ENCODE peak calls at places on chromosomes 5 and 9, in five cellular contexts. One of them, this sample, is unnamed.

GRCh38 chr5:75567710-75568109 is 43.5 kb upstream of the ANKDD1B start:
- DNase-seq in stomach: no peak
- DNase-seq in fibroblast of the aortic adventitia: peak
- DNase-seq in SK-N-SH: no peak
- DNase-seq in GM23338: no peak
- DNase-seq in this sample: no peak

GRCh38 chr5:95283761-95284511 is 958 bp downstream of the MCTP1 start:
- DNase-seq in stomach: peak
- DNase-seq in fibroblast of the aortic adventitia: no peak
- DNase-seq in SK-N-SH: peak
- DNase-seq in GM23338: peak
- DNase-seq in this sample: no peak

GRCh38 chr5:98416541-98416940 is 356.9 kb upstream of the RGMB start:
- DNase-seq in stomach: no peak
- DNase-seq in fibroblast of the aortic adventitia: peak
- DNase-seq in SK-N-SH: no peak
- DNase-seq in GM23338: no peak
- DNase-seq in this sample: no peak

GRCh38 chr5:32147236-32147635 is 26.9 kb downstream of the GOLPH3 start:
- DNase-seq in stomach: no peak
- DNase-seq in fibroblast of the aortic adventitia: peak
- DNase-seq in SK-N-SH: no peak
- DNase-seq in GM23338: no peak
- DNase-seq in this sample: no peak

GRCh38 chr9:124255222-124255621 is 2.5 kb upstream of the NEK6 start:
- DNase-seq in stomach: no peak
- DNase-seq in fibroblast of the aortic adventitia: no peak
- DNase-seq in SK-N-SH: no peak
- DNase-seq in GM23338: no peak
- DNase-seq in this sample: no peak

GRCh38 chr5:168583742-168584482 is 4.7 kb upstream of the PANK3 start:
- DNase-seq in stomach: no peak
- DNase-seq in fibroblast of the aortic adventitia: no peak
- DNase-seq in SK-N-SH: no peak
- DNase-seq in GM23338: no peak
- DNase-seq in this sample: no peak

GRCh38 chr5:124446125-124446524 is 300.3 kb downstream of the ZNF608 start:
- DNase-seq in stomach: no peak
- DNase-seq in fibroblast of the aortic adventitia: no peak
- DNase-seq in SK-N-SH: no peak
- DNase-seq in GM23338: no peak
- DNase-seq in this sample: no peak

GRCh38 chr5:109998717-109999116 is 309.0 kb downstream of the MAN2A1 start:
- DNase-seq in stomach: no peak
- DNase-seq in fibroblast of the aortic adventitia: no peak
- DNase-seq in SK-N-SH: no peak
- DNase-seq in GM23338: no peak
- DNase-seq in this sample: no peak

GRCh38 chr9:110048976-110049698 is 158.8 kb downstream of the C9orf152 start:
- DNase-seq in stomach: no peak
- DNase-seq in fibroblast of the aortic adventitia: peak
- DNase-seq in SK-N-SH: peak
- DNase-seq in GM23338: peak
- DNase-seq in this sample: no peak

GRCh38 chr5:179878222-179879002 is 19.8 kb upstream of the MRNIP start:
- DNase-seq in stomach: no peak
- DNase-seq in fibroblast of the aortic adventitia: no peak
- DNase-seq in SK-N-SH: no peak
- DNase-seq in GM23338: no peak
- DNase-seq in this sample: no peak

GRCh38 chr9:33429256-33430080 is 17.9 kb downstream of the AQP3 start:
- DNase-seq in stomach: no peak
- DNase-seq in fibroblast of the aortic adventitia: peak
- DNase-seq in SK-N-SH: no peak
- DNase-seq in GM23338: no peak
- DNase-seq in this sample: no peak

GRCh38 chr5:168656633-168657032 is 77.5 kb upstream of the PANK3 start:
- DNase-seq in stomach: no peak
- DNase-seq in fibroblast of the aortic adventitia: peak
- DNase-seq in SK-N-SH: no peak
- DNase-seq in GM23338: no peak
- DNase-seq in this sample: no peak

GRCh38 chr5:175282611-175283225 is 161.3 kb downstream of the DRD1 start:
- DNase-seq in stomach: no peak
- DNase-seq in fibroblast of the aortic adventitia: peak
- DNase-seq in SK-N-SH: no peak
- DNase-seq in GM23338: no peak
- DNase-seq in this sample: no peak

GRCh38 chr5:67640011-67640410 is 443.4 kb upstream of the CD180 start:
- DNase-seq in stomach: no peak
- DNase-seq in fibroblast of the aortic adventitia: no peak
- DNase-seq in SK-N-SH: no peak
- DNase-seq in GM23338: no peak
- DNase-seq in this sample: no peak

GRCh38 chr9:134728801-134729495 is 87.3 kb downstream of the COL5A1 start:
- DNase-seq in stomach: no peak
- DNase-seq in fibroblast of the aortic adventitia: no peak
- DNase-seq in SK-N-SH: no peak
- DNase-seq in GM23338: no peak
- DNase-seq in this sample: no peak

GRCh38 chr9:91354846-91355245 is 6.9 kb downstream of the AUH start:
- DNase-seq in stomach: no peak
- DNase-seq in fibroblast of the aortic adventitia: no peak
- DNase-seq in SK-N-SH: no peak
- DNase-seq in GM23338: no peak
- DNase-seq in this sample: no peak

GRCh38 chr5:170451764-170452365 is 52.0 kb upstream of the KCNIP1 start:
- DNase-seq in stomach: no peak
- DNase-seq in fibroblast of the aortic adventitia: peak
- DNase-seq in SK-N-SH: no peak
- DNase-seq in GM23338: no peak
- DNase-seq in this sample: peak

GRCh38 chr9:126028746-126029145 is 281.6 kb downstream of the PBX3 start:
- DNase-seq in stomach: no peak
- DNase-seq in fibroblast of the aortic adventitia: no peak
- DNase-seq in SK-N-SH: no peak
- DNase-seq in GM23338: no peak
- DNase-seq in this sample: no peak
- TF ChIP-seq CTCF in stomach: no peak
- TF ChIP-seq CTCF in fibroblast of the aortic adventitia: no peak
- TF ChIP-seq CTCF in SK-N-SH: no peak
- TF ChIP-seq CTCF in GM23338: no peak
- TF ChIP-seq CTCF in this sample: no peak

GRCh38 chr5:2685651-2686050 is 65.8 kb downstream of the IRX2 start:
- DNase-seq in stomach: no peak
- DNase-seq in fibroblast of the aortic adventitia: peak
- DNase-seq in SK-N-SH: no peak
- DNase-seq in GM23338: no peak
- DNase-seq in this sample: no peak

GRCh38 chr5:2681476-2681875 is 70.0 kb downstream of the IRX2 start:
- DNase-seq in stomach: no peak
- DNase-seq in fibroblast of the aortic adventitia: no peak
- DNase-seq in SK-N-SH: no peak
- DNase-seq in GM23338: no peak
- DNase-seq in this sample: no peak

GRCh38 chr5:2686296-2686695 is 65.2 kb downstream of the IRX2 start:
- DNase-seq in stomach: no peak
- DNase-seq in fibroblast of the aortic adventitia: no peak
- DNase-seq in SK-N-SH: no peak
- DNase-seq in GM23338: no peak
- DNase-seq in this sample: peak

GRCh38 chr5:2684606-2685005 is 66.9 kb downstream of the IRX2 start:
- DNase-seq in stomach: no peak
- DNase-seq in fibroblast of the aortic adventitia: no peak
- DNase-seq in SK-N-SH: no peak
- DNase-seq in GM23338: no peak
- DNase-seq in this sample: no peak

DNA sequence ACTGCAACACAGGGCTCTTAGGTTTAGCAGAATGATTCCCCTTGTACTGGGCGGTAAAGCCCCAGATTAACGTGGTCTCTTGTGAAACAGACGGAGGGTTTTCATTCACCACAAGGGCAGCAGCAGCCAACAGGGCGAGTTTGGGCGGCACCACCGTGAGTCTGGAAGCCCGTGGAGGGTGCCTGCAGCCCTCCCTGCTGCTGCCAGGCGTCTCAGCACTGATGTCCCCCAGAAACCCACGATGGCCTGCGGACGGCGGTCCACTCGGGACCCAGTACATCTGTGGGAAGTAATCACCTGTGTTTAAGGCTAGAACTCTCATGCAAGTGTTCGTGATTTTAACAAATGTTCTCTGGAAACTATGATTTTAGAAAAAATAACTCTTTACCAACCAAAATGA is 67.8 kb downstream of the IRX2 start:
- DNase-seq in stomach: no peak
- DNase-seq in fibroblast of the aortic adventitia: no peak
- DNase-seq in SK-N-SH: no peak
- DNase-seq in GM23338: no peak
- DNase-seq in this sample: no peak
- TF ChIP-seq CTCF in stomach: no peak
- TF ChIP-seq CTCF in fibroblast of the aortic adventitia: no peak
- TF ChIP-seq CTCF in SK-N-SH: no peak
- TF ChIP-seq CTCF in GM23338: no peak
- TF ChIP-seq CTCF in this sample: no peak

DNA sequence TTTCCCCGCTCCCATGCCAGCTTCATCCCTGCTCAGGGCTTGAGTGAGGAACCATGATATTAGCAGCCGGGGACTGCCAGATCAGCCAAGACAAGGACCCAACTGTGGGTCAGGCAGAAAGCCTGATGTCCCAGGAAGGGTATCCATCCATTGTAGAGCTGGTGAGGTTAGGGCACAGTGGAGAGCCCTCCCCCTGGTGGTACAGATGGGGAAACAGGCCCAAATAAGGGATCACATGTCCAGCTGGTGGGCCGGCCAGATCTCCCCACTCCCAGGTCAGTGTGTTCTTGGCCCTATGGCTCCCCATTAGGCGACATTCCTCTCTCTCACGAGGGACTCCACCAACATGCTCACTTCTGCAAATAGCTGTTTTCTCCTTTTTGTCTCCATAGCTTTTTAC is 9.0 kb downstream of the CDX1 start:
- DNase-seq in stomach: no peak
- DNase-seq in fibroblast of the aortic adventitia: no peak
- DNase-seq in SK-N-SH: peak
- DNase-seq in GM23338: peak
- DNase-seq in this sample: no peak
- TF ChIP-seq CTCF in stomach: no peak
- TF ChIP-seq CTCF in fibroblast of the aortic adventitia: peak
- TF ChIP-seq CTCF in SK-N-SH: peak
- TF ChIP-seq CTCF in GM23338: peak
- TF ChIP-seq CTCF in this sample: peak

GRCh38 chr5:78127875-78128274 is 166.6 kb downstream of the AP3B1 start:
- DNase-seq in stomach: no peak
- DNase-seq in fibroblast of the aortic adventitia: no peak
- DNase-seq in SK-N-SH: no peak
- DNase-seq in GM23338: peak
- DNase-seq in this sample: no peak
- TF ChIP-seq CTCF in stomach: no peak
- TF ChIP-seq CTCF in fibroblast of the aortic adventitia: peak
- TF ChIP-seq CTCF in SK-N-SH: peak
- TF ChIP-seq CTCF in GM23338: peak
- TF ChIP-seq CTCF in this sample: no peak

GRCh38 chr9:16257604-16258003 is 612.9 kb downstream of the BNC2 start:
- DNase-seq in stomach: no peak
- DNase-seq in fibroblast of the aortic adventitia: peak
- DNase-seq in SK-N-SH: no peak
- DNase-seq in GM23338: peak
- DNase-seq in this sample: no peak
- TF ChIP-seq CTCF in stomach: no peak
- TF ChIP-seq CTCF in fibroblast of the aortic adventitia: peak
- TF ChIP-seq CTCF in SK-N-SH: peak
- TF ChIP-seq CTCF in GM23338: peak
- TF ChIP-seq CTCF in this sample: peak

GRCh38 chr5:127746756-127747155 is 43.6 kb downstream of the CCDC192 start:
- DNase-seq in stomach: no peak
- DNase-seq in fibroblast of the aortic adventitia: peak
- DNase-seq in SK-N-SH: peak
- DNase-seq in GM23338: no peak
- DNase-seq in this sample: no peak
- TF ChIP-seq CTCF in stomach: no peak
- TF ChIP-seq CTCF in fibroblast of the aortic adventitia: peak
- TF ChIP-seq CTCF in SK-N-SH: peak
- TF ChIP-seq CTCF in GM23338: peak
- TF ChIP-seq CTCF in this sample: no peak

GRCh38 chr9:2709645-2710101 is 7.6 kb upstream of the KCNV2 start:
- DNase-seq in stomach: no peak
- DNase-seq in fibroblast of the aortic adventitia: no peak
- DNase-seq in SK-N-SH: peak
- DNase-seq in GM23338: no peak
- DNase-seq in this sample: no peak

GRCh38 chr9:2701070-2701469 is 16.2 kb upstream of the KCNV2 start:
- DNase-seq in stomach: no peak
- DNase-seq in fibroblast of the aortic adventitia: no peak
- DNase-seq in SK-N-SH: no peak
- DNase-seq in GM23338: peak
- DNase-seq in this sample: no peak

GRCh38 chr9:2700398-2700797 is 16.9 kb upstream of the KCNV2 start:
- DNase-seq in stomach: no peak
- DNase-seq in fibroblast of the aortic adventitia: no peak
- DNase-seq in SK-N-SH: no peak
- DNase-seq in GM23338: no peak
- DNase-seq in this sample: no peak

GRCh38 chr9:2704504-2704903 is 12.8 kb upstream of the KCNV2 start:
- DNase-seq in stomach: no peak
- DNase-seq in fibroblast of the aortic adventitia: peak
- DNase-seq in SK-N-SH: no peak
- DNase-seq in GM23338: no peak
- DNase-seq in this sample: no peak
- TF ChIP-seq CTCF in stomach: no peak
- TF ChIP-seq CTCF in fibroblast of the aortic adventitia: no peak
- TF ChIP-seq CTCF in SK-N-SH: no peak
- TF ChIP-seq CTCF in GM23338: no peak
- TF ChIP-seq CTCF in this sample: no peak

DNA sequence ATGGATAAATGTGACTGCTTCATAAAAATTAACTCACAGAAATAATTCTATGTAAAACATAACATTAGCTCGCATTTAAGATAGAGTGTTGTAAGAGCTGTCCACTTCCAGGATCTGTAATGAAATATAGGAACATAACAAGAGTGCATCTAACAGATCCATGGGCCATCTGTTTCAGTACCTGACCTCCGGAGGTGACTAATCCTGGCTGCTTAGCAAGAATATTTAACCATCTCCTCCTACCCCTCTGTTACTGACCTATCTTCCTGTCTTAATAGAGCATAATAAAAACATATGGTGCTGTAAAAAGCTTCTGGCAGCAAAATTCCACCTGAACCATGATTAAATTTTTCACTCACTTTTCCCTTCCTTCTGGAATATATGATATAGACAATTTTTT is 7.1 kb downstream of the PLCXD3 start:
- DNase-seq in stomach: no peak
- DNase-seq in fibroblast of the aortic adventitia: no peak
- DNase-seq in SK-N-SH: no peak
- DNase-seq in GM23338: no peak
- DNase-seq in this sample: no peak
- TF ChIP-seq CTCF in stomach: no peak
- TF ChIP-seq CTCF in fibroblast of the aortic adventitia: no peak
- TF ChIP-seq CTCF in SK-N-SH: no peak
- TF ChIP-seq CTCF in GM23338: no peak
- TF ChIP-seq CTCF in this sample: no peak